ENCODE peak calls at places on chromosomes 3 and 15, in eight cellular contexts. One of them, this sample, is unnamed. For H3K36me3, the result is how much of the 10 kb centered on the place peaks cover.

GRCh38 chr3:156762631-156763185 is 63.4 kb upstream of the LEKR1 start:
- DNase-seq in tibial artery: no peak
- DNase-seq in cardiac muscle cell: no peak
- DNase-seq in GM06990: no peak
- DNase-seq in heart left ventricle: no peak
- DNase-seq in CD8-positive, alpha-beta T cell: no peak
- DNase-seq in ascending aorta: no peak
- DNase-seq in thoracic aorta: no peak
- DNase-seq in this sample: no peak

GRCh38 chr15:66705277-66705927 is 3.4 kb downstream of the SMAD6 start:
- DNase-seq in heart left ventricle: no peak
- DNase-seq in GM06990: no peak
- DNase-seq in ascending aorta: no peak
- DNase-seq in tibial artery: no peak
- DNase-seq in cardiac muscle cell: no peak
- DNase-seq in CD8-positive, alpha-beta T cell: no peak
- DNase-seq in thoracic aorta: no peak
- DNase-seq in this sample: no peak

GRCh38 chr15:49035825-49036224 is 10.4 kb downstream of the SECISBP2L start:
- DNase-seq in cardiac muscle cell: no peak
- DNase-seq in CD8-positive, alpha-beta T cell: no peak
- DNase-seq in heart left ventricle: no peak
- DNase-seq in ascending aorta: no peak
- DNase-seq in thoracic aorta: no peak
- DNase-seq in tibial artery: no peak
- DNase-seq in GM06990: no peak
- DNase-seq in this sample: no peak

GRCh38 chr15:50890751-50891150 is 17.7 kb upstream of the AP4E1 start:
- DNase-seq in GM06990: no peak
- DNase-seq in CD8-positive, alpha-beta T cell: no peak
- DNase-seq in ascending aorta: no peak
- DNase-seq in thoracic aorta: no peak
- DNase-seq in heart left ventricle: no peak
- DNase-seq in tibial artery: no peak
- DNase-seq in cardiac muscle cell: no peak
- DNase-seq in this sample: no peak

GRCh38 chr3:185057829-185058228 is 95.0 kb downstream of the C3orf70 start:
- DNase-seq in thoracic aorta: no peak
- DNase-seq in GM06990: no peak
- DNase-seq in tibial artery: no peak
- DNase-seq in ascending aorta: no peak
- DNase-seq in cardiac muscle cell: no peak
- DNase-seq in heart left ventricle: no peak
- DNase-seq in CD8-positive, alpha-beta T cell: no peak
- DNase-seq in this sample: no peak

GRCh38 chr3:197406266-197406665 is 107.9 kb upstream of the DLG1 start:
- DNase-seq in thoracic aorta: peak
- DNase-seq in ascending aorta: no peak
- DNase-seq in GM06990: no peak
- DNase-seq in cardiac muscle cell: no peak
- DNase-seq in heart left ventricle: peak
- DNase-seq in tibial artery: no peak
- DNase-seq in CD8-positive, alpha-beta T cell: no peak
- DNase-seq in this sample: no peak

GRCh38 chr15:43828061-43828657 is 1.4 kb downstream of the WDR76 start:
- DNase-seq in heart left ventricle: no peak
- DNase-seq in ascending aorta: no peak
- DNase-seq in tibial artery: no peak
- DNase-seq in cardiac muscle cell: no peak
- DNase-seq in GM06990: peak
- DNase-seq in thoracic aorta: no peak
- DNase-seq in CD8-positive, alpha-beta T cell: no peak
- DNase-seq in this sample: no peak

GRCh38 chr3:13078158-13078905 is 5.1 kb upstream of the IQSEC1 start:
- DNase-seq in ascending aorta: no peak
- DNase-seq in CD8-positive, alpha-beta T cell: no peak
- DNase-seq in cardiac muscle cell: no peak
- DNase-seq in thoracic aorta: no peak
- DNase-seq in tibial artery: no peak
- DNase-seq in GM06990: no peak
- DNase-seq in heart left ventricle: no peak
- DNase-seq in this sample: peak

GRCh38 chr3:126522363-126522788 is 1.6 kb upstream of the CHST13 start:
- DNase-seq in GM06990: peak
- DNase-seq in tibial artery: peak
- DNase-seq in CD8-positive, alpha-beta T cell: peak
- DNase-seq in thoracic aorta: no peak
- DNase-seq in heart left ventricle: peak
- DNase-seq in cardiac muscle cell: peak
- DNase-seq in ascending aorta: no peak
- DNase-seq in this sample: peak

GRCh38 chr15:89472785-89473256 is 23.6 kb downstream of the RHCG start:
- DNase-seq in cardiac muscle cell: peak
- DNase-seq in heart left ventricle: no peak
- DNase-seq in CD8-positive, alpha-beta T cell: no peak
- DNase-seq in GM06990: peak
- DNase-seq in thoracic aorta: no peak
- DNase-seq in ascending aorta: no peak
- DNase-seq in tibial artery: peak
- DNase-seq in this sample: no peak

GRCh38 chr3:39106281-39107055 is 959 bp downstream of the GORASP1 start:
- DNase-seq in heart left ventricle: no peak
- DNase-seq in ascending aorta: no peak
- DNase-seq in cardiac muscle cell: peak
- DNase-seq in tibial artery: no peak
- DNase-seq in CD8-positive, alpha-beta T cell: no peak
- DNase-seq in GM06990: no peak
- DNase-seq in thoracic aorta: no peak
- DNase-seq in this sample: no peak

GRCh38 chr3:72738752-72739520 is 109.3 kb downstream of the SHQ1 start:
- DNase-seq in CD8-positive, alpha-beta T cell: peak
- DNase-seq in GM06990: peak
- DNase-seq in ascending aorta: no peak
- DNase-seq in tibial artery: no peak
- DNase-seq in cardiac muscle cell: peak
- DNase-seq in thoracic aorta: no peak
- DNase-seq in heart left ventricle: peak
- DNase-seq in this sample: peak

GRCh38 chr3:98874602-98875249 is 26.8 kb downstream of the DCBLD2 start:
- DNase-seq in heart left ventricle: no peak
- DNase-seq in CD8-positive, alpha-beta T cell: no peak
- DNase-seq in cardiac muscle cell: no peak
- DNase-seq in thoracic aorta: no peak
- DNase-seq in GM06990: no peak
- DNase-seq in ascending aorta: no peak
- DNase-seq in tibial artery: no peak
- DNase-seq in this sample: no peak

GRCh38 chr3:64084640-64085039 is 61.3 kb upstream of the PSMD6 start:
- DNase-seq in GM06990: no peak
- DNase-seq in thoracic aorta: no peak
- DNase-seq in ascending aorta: no peak
- DNase-seq in heart left ventricle: no peak
- DNase-seq in CD8-positive, alpha-beta T cell: no peak
- DNase-seq in cardiac muscle cell: no peak
- DNase-seq in tibial artery: no peak
- DNase-seq in this sample: no peak

GRCh38 chr3:173397161-173398110 is at the start of gene NLGN1:
- DNase-seq in heart left ventricle: peak
- DNase-seq in GM06990: no peak
- DNase-seq in CD8-positive, alpha-beta T cell: no peak
- DNase-seq in cardiac muscle cell: peak
- DNase-seq in ascending aorta: peak
- DNase-seq in tibial artery: peak
- DNase-seq in thoracic aorta: peak
- DNase-seq in this sample: no peak

GRCh38 chr15:64009798-64010241 is 36.5 kb downstream of the DAPK2 start:
- DNase-seq in tibial artery: no peak
- DNase-seq in heart left ventricle: peak
- DNase-seq in cardiac muscle cell: no peak
- DNase-seq in thoracic aorta: no peak
- DNase-seq in ascending aorta: no peak
- DNase-seq in GM06990: peak
- DNase-seq in CD8-positive, alpha-beta T cell: peak
- DNase-seq in this sample: peak

DNA sequence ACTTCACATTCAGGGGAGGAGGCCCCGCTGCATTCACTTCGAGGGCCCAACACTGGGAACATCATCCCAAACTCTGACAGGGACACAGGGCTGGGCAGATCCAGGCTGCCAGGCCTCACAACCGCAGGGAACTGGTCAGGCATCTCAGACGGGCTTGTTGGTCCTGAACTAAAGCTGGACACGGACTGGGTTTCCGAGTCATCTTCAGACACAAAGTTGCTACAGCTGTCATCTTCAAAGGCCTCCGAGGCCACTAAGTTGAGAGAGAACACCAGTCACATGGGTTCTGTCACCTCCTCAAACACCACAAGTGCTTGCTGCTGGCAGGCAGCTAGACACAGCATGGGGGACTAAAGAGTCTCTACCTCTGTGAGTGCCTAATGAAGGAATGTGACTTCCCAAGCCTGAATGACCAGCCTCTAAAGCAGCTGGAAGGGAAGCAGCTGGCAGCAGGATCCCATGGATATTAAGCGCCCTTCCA is 50.9 kb downstream of the CAPN7 start:
- DNase-seq in tibial artery: no peak
- DNase-seq in heart left ventricle: no peak
- DNase-seq in GM06990: no peak
- DNase-seq in ascending aorta: no peak
- DNase-seq in cardiac muscle cell: peak
- DNase-seq in thoracic aorta: no peak
- DNase-seq in CD8-positive, alpha-beta T cell: no peak
- DNase-seq in this sample: no peak
- H3K36me3 ChIP-seq in tibial artery: half or more
- H3K36me3 ChIP-seq in heart left ventricle: under half
- H3K36me3 ChIP-seq in GM06990: under half
- H3K36me3 ChIP-seq in ascending aorta: under half
- H3K36me3 ChIP-seq in cardiac muscle cell: under half
- H3K36me3 ChIP-seq in thoracic aorta: under half
- H3K36me3 ChIP-seq in CD8-positive, alpha-beta T cell: half or more
- H3K36me3 ChIP-seq in this sample: under half

DNA sequence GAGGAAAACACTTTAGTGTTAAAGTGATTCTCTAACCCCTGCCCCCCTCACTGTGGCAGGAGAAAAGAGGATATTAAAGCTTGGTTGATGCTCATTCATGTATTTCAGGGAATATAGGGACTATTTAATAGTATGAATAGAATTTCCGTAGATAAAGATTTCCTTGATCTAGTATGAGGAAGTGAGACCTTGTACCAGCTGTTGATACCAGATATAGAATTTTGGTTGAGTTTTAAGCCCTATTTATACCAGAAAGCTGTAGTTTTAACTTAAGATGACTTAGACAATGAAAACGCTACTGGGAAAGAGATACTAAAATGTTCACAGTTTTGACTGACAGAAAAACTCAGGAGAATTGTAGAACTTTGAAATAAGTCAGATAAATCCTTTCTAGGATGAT is 389.1 kb upstream of the C2CD4B start:
- DNase-seq in thoracic aorta: no peak
- DNase-seq in tibial artery: no peak
- DNase-seq in CD8-positive, alpha-beta T cell: no peak
- DNase-seq in heart left ventricle: no peak
- DNase-seq in cardiac muscle cell: no peak
- DNase-seq in ascending aorta: no peak
- DNase-seq in GM06990: no peak
- DNase-seq in this sample: no peak
- H3K4me3 ChIP-seq in thoracic aorta: no peak
- H3K4me3 ChIP-seq in tibial artery: no peak
- H3K4me3 ChIP-seq in CD8-positive, alpha-beta T cell: no peak
- H3K4me3 ChIP-seq in heart left ventricle: no peak
- H3K4me3 ChIP-seq in cardiac muscle cell: no peak
- H3K4me3 ChIP-seq in ascending aorta: no peak
- H3K4me3 ChIP-seq in GM06990: no peak
- H3K4me3 ChIP-seq in this sample: no peak

GRCh38 chr3:138245026-138245425 is 57.9 kb downstream of the ARMC8 start:
- DNase-seq in ascending aorta: no peak
- DNase-seq in heart left ventricle: no peak
- DNase-seq in thoracic aorta: no peak
- DNase-seq in cardiac muscle cell: no peak
- DNase-seq in GM06990: no peak
- DNase-seq in CD8-positive, alpha-beta T cell: no peak
- DNase-seq in tibial artery: no peak
- DNase-seq in this sample: no peak
- H3K36me3 ChIP-seq in ascending aorta: under half
- H3K36me3 ChIP-seq in heart left ventricle: under half
- H3K36me3 ChIP-seq in thoracic aorta: under half
- H3K36me3 ChIP-seq in cardiac muscle cell: under half
- H3K36me3 ChIP-seq in GM06990: under half
- H3K36me3 ChIP-seq in CD8-positive, alpha-beta T cell: under half
- H3K36me3 ChIP-seq in tibial artery: half or more
- H3K36me3 ChIP-seq in this sample: under half

GRCh38 chr15:60480149-60480548 is 1.2 kb upstream of the ICE2 start:
- DNase-seq in GM06990: peak
- DNase-seq in thoracic aorta: no peak
- DNase-seq in CD8-positive, alpha-beta T cell: no peak
- DNase-seq in ascending aorta: no peak
- DNase-seq in tibial artery: no peak
- DNase-seq in heart left ventricle: no peak
- DNase-seq in cardiac muscle cell: no peak
- DNase-seq in this sample: no peak

GRCh38 chr15:60483042-60483441 is 4.1 kb upstream of the ICE2 start:
- DNase-seq in cardiac muscle cell: no peak
- DNase-seq in CD8-positive, alpha-beta T cell: no peak
- DNase-seq in ascending aorta: no peak
- DNase-seq in heart left ventricle: no peak
- DNase-seq in GM06990: no peak
- DNase-seq in thoracic aorta: no peak
- DNase-seq in tibial artery: no peak
- DNase-seq in this sample: no peak

GRCh38 chr15:60480888-60481287 is 1.9 kb upstream of the ICE2 start:
- DNase-seq in cardiac muscle cell: no peak
- DNase-seq in tibial artery: no peak
- DNase-seq in CD8-positive, alpha-beta T cell: no peak
- DNase-seq in thoracic aorta: no peak
- DNase-seq in ascending aorta: no peak
- DNase-seq in heart left ventricle: no peak
- DNase-seq in GM06990: no peak
- DNase-seq in this sample: no peak

GRCh38 chr15:60486742-60487141 is 7.8 kb upstream of the ICE2 start:
- DNase-seq in heart left ventricle: no peak
- DNase-seq in cardiac muscle cell: no peak
- DNase-seq in GM06990: no peak
- DNase-seq in CD8-positive, alpha-beta T cell: no peak
- DNase-seq in ascending aorta: no peak
- DNase-seq in tibial artery: no peak
- DNase-seq in thoracic aorta: no peak
- DNase-seq in this sample: no peak

GRCh38 chr15:60485365-60485764 is 6.4 kb upstream of the ICE2 start:
- DNase-seq in ascending aorta: no peak
- DNase-seq in CD8-positive, alpha-beta T cell: no peak
- DNase-seq in heart left ventricle: no peak
- DNase-seq in tibial artery: no peak
- DNase-seq in cardiac muscle cell: no peak
- DNase-seq in GM06990: no peak
- DNase-seq in thoracic aorta: no peak
- DNase-seq in this sample: no peak
- H3K4me3 ChIP-seq in ascending aorta: no peak
- H3K4me3 ChIP-seq in CD8-positive, alpha-beta T cell: no peak
- H3K4me3 ChIP-seq in heart left ventricle: no peak
- H3K4me3 ChIP-seq in tibial artery: no peak
- H3K4me3 ChIP-seq in cardiac muscle cell: no peak
- H3K4me3 ChIP-seq in GM06990: no peak
- H3K4me3 ChIP-seq in thoracic aorta: no peak
- H3K4me3 ChIP-seq in this sample: no peak

GRCh38 chr15:101182215-101182614 is 69.6 kb downstream of the CHSY1 start:
- DNase-seq in heart left ventricle: no peak
- DNase-seq in CD8-positive, alpha-beta T cell: no peak
- DNase-seq in tibial artery: no peak
- DNase-seq in cardiac muscle cell: no peak
- DNase-seq in thoracic aorta: no peak
- DNase-seq in ascending aorta: no peak
- DNase-seq in GM06990: no peak
- DNase-seq in this sample: no peak
- H3K36me3 ChIP-seq in heart left ventricle: under half
- H3K36me3 ChIP-seq in CD8-positive, alpha-beta T cell: under half
- H3K36me3 ChIP-seq in tibial artery: under half
- H3K36me3 ChIP-seq in cardiac muscle cell: under half
- H3K36me3 ChIP-seq in thoracic aorta: under half
- H3K36me3 ChIP-seq in ascending aorta: under half
- H3K36me3 ChIP-seq in GM06990: under half
- H3K36me3 ChIP-seq in this sample: under half

This sample was measured in CD8-positive, alpha-beta memory T cell.